ENCODE peak calls at places on chromosome 11, in four cellular contexts. G, N, Q and Y are unnamed samples.

GRCh38 chr11:134528453-134528852 is 116.4 kb upstream of the B3GAT1 start:
- DNase-seq in G (no peak), N (no peak), Q (no peak), Y (peak)

GRCh38 chr11:118746988-118747585 is 43.9 kb downstream of the DDX6 start:
- DNase-seq in G (no peak), N (peak), Q (peak), Y (no peak)

GRCh38 chr11:35711173-35711910 is 48.8 kb downstream of the TRIM44 start:
- DNase-seq in G (no peak), N (no peak), Q (peak), Y (no peak)

GRCh38 chr11:10302294-10302743 is 2.6 kb upstream of the ADM start:
- DNase-seq in G (no peak), N (no peak), Q (no peak), Y (no peak)

GRCh38 chr11:111733655-111734088 is 32.5 kb downstream of the PPP2R1B start:
- DNase-seq in G (no peak), N (no peak), Q (no peak), Y (no peak)

GRCh38 chr11:113077379-113077778 is 116.2 kb downstream of the NCAM1 start:
- DNase-seq in G (no peak), N (no peak), Q (no peak), Y (no peak)

GRCh38 chr11:2781413-2782274 is 81.8 kb upstream of the KCNQ1OT1 start:
- DNase-seq in G (no peak), N (peak), Q (peak), Y (no peak)

GRCh38 chr11:36009469-36009868 is 65.6 kb downstream of the LDLRAD3 start:
- DNase-seq in G (no peak), N (peak), Q (peak), Y (no peak)

GRCh38 chr11:34773826-34774225 is 142.4 kb downstream of the APIP start:
- DNase-seq in G (no peak), N (peak), Q (peak), Y (no peak)